ENCODE peak calls at places on chromosomes 6 and 20, in seven cellular contexts. Y is lower lobe of right lung; A is IMR-90; C is A549; B is CD4-positive, CD25-positive, alpha-beta regulatory T cell; S is right cardiac atrium; F is HepG2. K is an unnamed sample. For H3K4me1 and H3K9me3, the result is how much of the 10 kb centered on the place peaks cover.

GRCh38 chr6:13175759-13176158 is 152.6 kb downstream of the TBC1D7 start:
- ATAC-seq in Y (no peak), A (no peak), C (no peak), B (no peak), S (no peak), F (peak), K (no peak)

GRCh38 chr20:62837790-62838458 is 21.1 kb downstream of the COL9A3 start:
- ATAC-seq in Y (peak), A (no peak), C (no peak), B (peak), S (peak), F (peak), K (peak)

GRCh38 chr6:52922161-52922560 is 12.7 kb upstream of the GSTA3 start:
- ATAC-seq in Y (peak), A (no peak), C (no peak), B (no peak), S (no peak), F (no peak), K (no peak)

GRCh38 chr6:24323632-24324337 is 34.1 kb downstream of the DCDC2 start:
- ATAC-seq in Y (no peak), A (no peak), C (no peak), B (no peak), S (no peak), F (peak), K (no peak)

GRCh38 chr6:153309666-153310065 is 178.6 kb upstream of the RGS17 start:
- ATAC-seq in Y (no peak), A (no peak), C (no peak), B (no peak), S (no peak), F (no peak), K (no peak)

GRCh38 chr20:13941031-13941430 is 49.4 kb downstream of the SEL1L2 start:
- ATAC-seq in Y (no peak), A (no peak), C (no peak), B (no peak), S (no peak), F (no peak), K (no peak)

GRCh38 chr20:37007898-37008649 is 56.6 kb upstream of the SAMHD1 start:
- ATAC-seq in Y (peak), A (peak), C (peak), B (peak), S (no peak), F (peak), K (peak)

GRCh38 chr20:20027284-20027683 is 10.1 kb downstream of the NAA20 start:
- ATAC-seq in Y (no peak), A (no peak), C (no peak), B (no peak), S (no peak), F (no peak), K (no peak)

GRCh38 chr6:34573567-34574183 is 17.5 kb upstream of the SPDEF start:
- ATAC-seq in Y (no peak), A (no peak), C (no peak), B (no peak), S (no peak), F (no peak), K (no peak)

GRCh38 chr20:3933126-3933684 is 44.0 kb downstream of the PANK2 start:
- ATAC-seq in Y (peak), A (no peak), C (no peak), B (no peak), S (no peak), F (peak), K (no peak)

GRCh38 chr6:134413241-134413643 is 95.3 kb upstream of the SGK1 start:
- ATAC-seq in Y (peak), A (no peak), C (no peak), B (no peak), S (no peak), F (no peak), K (peak)

GRCh38 chr20:49993301-49993751 is 10.5 kb downstream of the SNAI1 start:
- ATAC-seq in Y (no peak), A (no peak), C (no peak), B (no peak), S (no peak), F (no peak), K (peak)

GRCh38 chr20:49584418-49585382 is 16.8 kb upstream of the PTGIS start:
- ATAC-seq in Y (peak), A (no peak), C (no peak), B (no peak), S (no peak), F (peak), K (peak)

GRCh38 chr6:140340795-140341194 is 966.3 kb upstream of the CITED2 start:
- ATAC-seq in Y (no peak), A (no peak), C (no peak), B (no peak), S (no peak), F (no peak), K (no peak)

GRCh38 chr6:151068761-151069312 is 170.9 kb upstream of the AKAP12 start:
- ATAC-seq in Y (no peak), A (no peak), C (no peak), B (no peak), S (no peak), F (no peak), K (no peak)

GRCh38 chr20:49435639-49436038 is 46.8 kb downstream of the KCNB1 start:
- ATAC-seq in Y (no peak), A (no peak), C (no peak), B (no peak), S (no peak), F (peak), K (no peak)

GRCh38 chr6:27209659-27210269 is 37.7 kb upstream of the PRSS16 start:
- ATAC-seq in Y (no peak), A (no peak), C (peak), B (no peak), S (no peak), F (no peak), K (no peak)

GRCh38 chr6:37657117-37657886 is 40.4 kb downstream of the MDGA1 start:
- ATAC-seq in Y (no peak), A (peak), C (peak), B (no peak), S (no peak), F (no peak), K (no peak)

GRCh38 chr6:84415068-84415467 is 187.6 kb upstream of the CEP162 start:
- ATAC-seq in Y (no peak), A (no peak), C (no peak), B (no peak), S (no peak), F (no peak), K (no peak)

GRCh38 chr6:144215402-144215931 is 65.2 kb downstream of the STX11 start:
- ATAC-seq in Y (peak), A (no peak), C (peak), B (no peak), S (peak), F (peak), K (no peak)

GRCh38 chr6:133432021-133432989 is 191.1 kb downstream of the EYA4 start:
- ATAC-seq in Y (no peak), A (no peak), C (no peak), B (no peak), S (peak), F (no peak), K (no peak)

GRCh38 chr6:128508588-128509296 is 11.7 kb downstream of the PTPRK start:
- ATAC-seq in Y (no peak), A (peak), C (peak), B (no peak), S (no peak), F (peak), K (no peak)
- H3K4me1 ChIP-seq in Y (under half), A (under half), C (half or more), B (under half), S (under half), F (half or more), K (under half)

DNA sequence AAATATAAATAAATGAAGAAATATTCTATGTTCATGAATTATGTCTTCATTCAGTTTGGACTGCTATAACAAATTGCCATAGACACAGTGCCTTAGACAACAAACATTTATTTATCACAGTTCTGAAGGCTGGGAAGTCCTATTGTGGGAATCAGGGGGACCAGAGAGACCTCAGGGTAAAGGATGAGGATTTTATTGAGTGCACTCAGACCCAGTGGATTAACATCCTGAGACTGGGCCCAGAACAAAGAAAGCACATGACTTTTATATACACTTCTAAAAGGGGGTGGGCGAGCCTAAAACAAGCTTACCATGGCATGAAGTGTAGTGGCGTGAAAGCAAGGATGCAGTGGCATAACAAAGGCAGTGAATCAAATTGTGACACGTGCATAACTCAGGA is 26.9 kb upstream of the CBLN4 start:
- ATAC-seq in Y (no peak), A (no peak), C (no peak), B (no peak), S (no peak), F (no peak), K (no peak)
- H3K9me3 ChIP-seq in Y (half or more), A (under half), C (under half), B (under half), S (under half), F (half or more), K (half or more)

GRCh38 chr6:159973951-159974350 is 5.1 kb downstream of the IGF2R start:
- ATAC-seq in Y (no peak), A (peak), C (peak), B (no peak), S (no peak), F (no peak), K (no peak)

GRCh38 chr6:159972506-159973268 is 3.8 kb downstream of the IGF2R start:
- ATAC-seq in Y (no peak), A (no peak), C (no peak), B (no peak), S (no peak), F (peak), K (no peak)

GRCh38 chr6:159973406-159973805 is 4.5 kb downstream of the IGF2R start:
- ATAC-seq in Y (no peak), A (no peak), C (no peak), B (no peak), S (no peak), F (no peak), K (no peak)

GRCh38 chr6:159976844-159977241 is 8.0 kb downstream of the IGF2R start:
- ATAC-seq in Y (no peak), A (no peak), C (no peak), B (no peak), S (no peak), F (no peak), K (no peak)

DNA sequence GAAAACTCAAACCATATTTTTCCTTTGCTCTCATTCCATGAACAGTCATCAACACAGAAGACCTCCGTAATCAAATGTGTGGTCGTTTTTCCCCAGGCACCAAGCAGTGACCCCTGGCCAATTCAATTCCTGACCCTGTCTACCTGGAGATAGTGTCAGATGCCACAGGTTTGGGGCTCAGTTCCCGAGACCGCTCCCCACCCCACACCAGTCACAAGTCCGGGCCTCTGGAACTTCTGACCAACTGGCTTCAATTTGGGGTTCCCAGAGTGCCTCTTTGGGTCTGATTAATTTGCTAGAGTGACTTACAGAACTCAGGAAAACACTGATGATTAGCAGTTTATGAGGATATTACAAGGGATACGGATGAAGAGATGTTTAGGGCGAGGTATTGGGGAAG is 6.0 kb downstream of the IGF2R start:
- ATAC-seq in Y (no peak), A (no peak), C (no peak), B (no peak), S (no peak), F (no peak), K (no peak)
- H3K4me1 ChIP-seq in Y (half or more), A (under half), C (under half), B (half or more), S (under half), F (half or more), K (half or more)

GRCh38 chr6:298233-299049 is 6.2 kb downstream of the DUSP22 start:
- ATAC-seq in Y (peak), A (no peak), C (no peak), B (no peak), S (peak), F (peak), K (no peak)
- H3K9me3 ChIP-seq in Y (under half), A (under half), C (under half), B (under half), S (under half), F (under half), K (under half)

K was measured in gastroesophageal sphincter.